ENCODE peak calls at places on chromosome 20, in four cellular contexts. V, C, Z and X are unnamed samples.

GRCh38 chr20:61436268-61436667 is 184.2 kb downstream of the CDH4 start:
- DNase-seq in V (no peak), C (no peak), Z (no peak), X (peak; percentile 6)

GRCh38 chr20:58403272-58403671 is 14.2 kb downstream of the VAPB start:
- DNase-seq in V (no peak), C (no peak), Z (no peak), X (no peak)

GRCh38 chr20:37640600-37641561 is 52.9 kb upstream of the CTNNBL1 start:
- DNase-seq in V (peak; percentile 9), C (no peak), Z (peak; percentile 59), X (no peak)

GRCh38 chr20:40499416-40499815 is 189.6 kb downstream of the MAFB start:
- DNase-seq in V (no peak), C (no peak), Z (no peak), X (no peak)

GRCh38 chr20:53828673-53829085 is 235.0 kb upstream of the ZNF217 start:
- DNase-seq in V (peak; percentile 12), C (peak; percentile 79), Z (peak; percentile 93), X (peak; percentile 93)

GRCh38 chr20:2022163-2022562 is 28.3 kb upstream of the PDYN start:
- DNase-seq in V (no peak), C (no peak), Z (no peak), X (no peak)

GRCh38 chr20:21322921-21323321 is 19.8 kb downstream of the XRN2 start:
- DNase-seq in V (no peak), C (no peak), Z (no peak), X (peak; percentile 10)

GRCh38 chr20:7758436-7758835 is 181.8 kb downstream of the HAO1 start:
- DNase-seq in V (no peak), C (no peak), Z (no peak), X (no peak)

GRCh38 chr20:63830821-63831593 is at the start of gene ZBTB46:
- DNase-seq in V (peak; percentile 72), C (no peak), Z (peak; percentile 48), X (no peak)

GRCh38 chr20:49447946-49448809 is 34.3 kb downstream of the KCNB1 start:
- DNase-seq in V (peak; percentile 26), C (no peak), Z (no peak), X (no peak)

GRCh38 chr20:44609511-44610312 is 27.3 kb downstream of the PKIG start:
- DNase-seq in V (peak; percentile 95), C (peak; percentile 55), Z (peak; percentile 94), X (peak; percentile 77)

GRCh38 chr20:44610313-44610965 is 28.1 kb downstream of the PKIG start:
- DNase-seq in V (no peak), C (no peak), Z (no peak), X (no peak)

GRCh38 chr20:44613575-44613974 is 31.2 kb downstream of the PKIG start:
- DNase-seq in V (no peak), C (no peak), Z (no peak), X (no peak)

GRCh38 chr20:44606725-44607441 is 24.5 kb downstream of the PKIG start:
- DNase-seq in V (no peak), C (no peak), Z (no peak), X (no peak)

DNA sequence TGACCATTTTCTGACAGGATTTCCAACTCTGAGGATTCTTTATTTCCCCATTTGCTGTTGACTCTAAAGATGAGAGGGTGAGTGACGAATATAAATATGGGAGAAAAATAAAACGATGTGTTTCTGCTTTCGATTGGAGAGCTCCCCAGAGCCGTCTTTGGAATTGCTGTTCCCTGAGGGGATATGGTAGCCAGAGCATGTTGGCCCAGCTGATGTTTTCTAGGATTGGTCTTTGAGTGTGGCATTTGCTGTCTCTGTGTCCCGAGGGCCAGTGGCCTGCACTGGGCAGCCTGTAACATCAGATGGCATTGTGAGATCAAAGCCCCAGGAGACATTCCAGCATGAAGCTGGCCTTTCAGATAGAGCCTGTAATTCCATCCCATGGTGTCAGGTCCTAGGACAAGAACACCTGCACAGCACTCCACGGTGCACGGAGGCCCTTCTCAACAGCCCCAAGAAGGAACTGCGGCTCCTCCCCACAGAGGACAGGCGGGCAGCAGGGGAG is 26.7 kb downstream of the PKIG start:
- DNase-seq in V (peak; percentile 12), C (no peak), Z (no peak), X (no peak)
- H3K4me3 ChIP-seq in V (no peak overlapping the region), C (no peak overlapping the region), Z (no peak overlapping the region), X (no peak overlapping the region)

DNA sequence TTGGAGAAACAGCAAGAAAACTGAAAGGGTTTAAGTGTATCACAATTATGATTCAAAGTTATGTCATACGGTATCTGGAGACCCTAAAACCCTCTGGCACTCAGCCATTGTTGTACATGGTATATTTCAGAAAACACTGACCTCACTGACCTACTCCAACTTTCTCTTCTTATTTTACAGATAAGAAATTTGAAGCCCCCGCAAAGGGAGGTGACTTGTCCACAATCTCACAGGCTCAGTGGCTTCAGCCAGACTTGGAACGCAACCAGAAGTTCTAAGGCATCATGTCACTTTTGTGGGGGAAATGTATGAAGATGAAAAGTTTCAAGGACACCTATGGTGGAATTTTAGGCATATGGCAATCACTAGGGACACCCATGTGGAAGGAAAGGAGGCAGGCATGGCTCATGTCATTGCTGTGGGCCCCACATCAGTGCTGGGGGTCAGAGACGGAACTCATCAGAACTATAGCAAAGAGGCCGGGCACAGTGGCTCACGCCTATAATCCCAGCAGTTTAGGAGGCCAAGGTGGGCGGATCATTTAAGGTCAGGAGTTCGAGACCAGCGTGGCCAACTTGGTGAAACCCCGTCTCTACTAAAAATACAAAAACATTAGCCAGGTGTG is 5.2 kb upstream of the TRIB3 start:
- DNase-seq in V (no peak), C (no peak), Z (no peak), X (no peak)
- H3K27ac ChIP-seq in V (no peak overlapping the region), C (no peak overlapping the region), Z (no peak overlapping the region), X (no peak overlapping the region)

GRCh38 chr20:19828233-19828632 is 70.2 kb downstream of the RIN2 start:
- DNase-seq in V (no peak), C (no peak), Z (peak; percentile 97), X (peak; percentile 76)
- TF ChIP-seq CTCF in V (no peak), C (peak; percentile 46), Z (peak; percentile 67), X (peak; percentile 76)

GRCh38 chr20:3681352-3681930 is 369 bp downstream of the ADAM33 start:
- DNase-seq in V (no peak), C (no peak), Z (no peak), X (no peak)
- H3K4me3 ChIP-seq in V (no peak overlapping the region), C (peak overlapping the region; percentile 70), Z (peak overlapping the region; percentile 60), X (peak overlapping the region; percentile 39)

GRCh38 chr20:59572515-59572914 is 31.8 kb upstream of the PHACTR3 start:
- DNase-seq in V (no peak), C (no peak), Z (no peak), X (no peak)

GRCh38 chr20:59569305-59569704 is 35.0 kb upstream of the PHACTR3 start:
- DNase-seq in V (no peak), C (no peak), Z (no peak), X (no peak)

GRCh38 chr20:59571151-59571550 is 33.2 kb upstream of the PHACTR3 start:
- DNase-seq in V (no peak), C (no peak), Z (no peak), X (no peak)

GRCh38 chr20:59573837-59574236 is 30.5 kb upstream of the PHACTR3 start:
- DNase-seq in V (no peak), C (no peak), Z (no peak), X (no peak)

GRCh38 chr20:59571591-59572314 is 32.6 kb upstream of the PHACTR3 start:
- DNase-seq in V (peak; percentile 65), C (peak; percentile 23), Z (peak; percentile 50), X (peak; percentile 25)
- H3K27ac ChIP-seq in V (no peak overlapping the region), C (no peak overlapping the region), Z (no peak overlapping the region), X (no peak overlapping the region)

DNA sequence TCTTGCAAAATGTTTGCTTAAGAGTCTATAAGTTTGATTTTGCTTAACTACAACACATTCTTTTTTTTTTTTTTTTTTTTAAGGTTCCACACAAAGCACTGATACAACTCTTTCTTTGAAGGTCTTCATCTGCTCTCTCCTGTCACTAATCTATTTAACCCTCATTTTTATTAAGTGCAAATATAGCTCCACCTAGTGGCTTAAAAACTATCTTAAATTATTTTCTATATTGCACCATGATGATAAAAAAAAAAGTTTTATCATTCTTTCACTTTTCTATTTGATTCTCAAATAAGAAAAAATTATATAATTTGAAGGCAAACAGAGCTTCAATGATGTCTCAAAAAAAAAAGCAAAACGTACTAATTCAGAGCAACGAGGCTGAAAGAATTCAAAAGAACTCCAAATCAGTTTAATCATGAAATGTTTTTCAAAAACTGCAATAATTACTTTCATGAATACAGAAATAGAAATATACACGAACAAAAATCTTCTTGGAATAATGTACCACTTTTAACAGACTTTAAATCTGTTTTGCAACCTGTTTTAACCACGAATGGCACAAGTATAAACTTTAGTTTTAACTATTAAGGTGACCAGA is 12.8 kb downstream of the ESF1 start:
- DNase-seq in V (no peak), C (no peak), Z (peak; percentile 72), X (no peak)
- TF ChIP-seq CTCF in V (peak; percentile 39), C (peak; percentile 50), Z (peak; percentile 76), X (peak; percentile 21)